ENCODE peak calls at places on chromosomes 1 and 21, in eight cellular contexts. K, U, L, X, D, A, J and G are unnamed samples.

GRCh38 chr1:248704556-248704955 is 2.0 kb upstream of the OR14I1 start:
- ATAC-seq in K (no peak), U (no peak), L (no peak), X (no peak), D (no peak), A (no peak), J (no peak), G (no peak)

GRCh38 chr1:44323952-44324351 is 31.1 kb downstream of the ERI3 start:
- ATAC-seq in K (no peak), U (no peak), L (no peak), X (no peak), D (peak), A (no peak), J (no peak), G (no peak)

GRCh38 chr1:235423214-235423652 is 56.0 kb downstream of the TBCE start:
- ATAC-seq in K (peak), U (no peak), L (peak), X (peak), D (no peak), A (peak), J (peak), G (peak)

GRCh38 chr1:20472860-20473711 is 12.9 kb downstream of the CAMK2N1 start:
- ATAC-seq in K (no peak), U (peak), L (peak), X (peak), D (peak), A (peak), J (no peak), G (no peak)

GRCh38 chr1:27005648-27006496 is 6.8 kb downstream of the TENT5B start:
- ATAC-seq in K (no peak), U (no peak), L (no peak), X (no peak), D (no peak), A (no peak), J (no peak), G (no peak)

GRCh38 chr1:71967670-71968069 is 314.7 kb downstream of the NEGR1 start:
- ATAC-seq in K (no peak), U (no peak), L (peak), X (peak), D (no peak), A (no peak), J (no peak), G (no peak)

GRCh38 chr1:68028566-68028965 is 21.9 kb downstream of the DIRAS3 start:
- ATAC-seq in K (no peak), U (no peak), L (no peak), X (no peak), D (no peak), A (no peak), J (no peak), G (no peak)

GRCh38 chr1:24540906-24541710 is 14.8 kb upstream of the NCMAP start:
- ATAC-seq in K (no peak), U (no peak), L (no peak), X (peak), D (no peak), A (peak), J (peak), G (peak)

GRCh38 chr1:63148825-63149645 is 173.3 kb upstream of the FOXD3 start:
- ATAC-seq in K (no peak), U (no peak), L (peak), X (no peak), D (no peak), A (peak), J (no peak), G (no peak)

GRCh38 chr1:162626089-162626488 is 6.2 kb upstream of the DDR2 start:
- ATAC-seq in K (no peak), U (no peak), L (no peak), X (no peak), D (peak), A (no peak), J (no peak), G (no peak)

GRCh38 chr1:75203415-75204277 is 69.5 kb downstream of the LHX8 start:
- ATAC-seq in K (no peak), U (peak), L (peak), X (peak), D (no peak), A (peak), J (no peak), G (no peak)

GRCh38 chr1:16183157-16183556 is 27.3 kb upstream of the EPHA2 start:
- ATAC-seq in K (no peak), U (peak), L (no peak), X (no peak), D (no peak), A (no peak), J (no peak), G (no peak)

GRCh38 chr1:67532452-67533216 is 102.4 kb upstream of the SERBP1 start:
- ATAC-seq in K (no peak), U (peak), L (peak), X (no peak), D (peak), A (peak), J (peak), G (peak)

GRCh38 chr1:201676651-201677050 is 137.7 kb downstream of the NAV1 start:
- ATAC-seq in K (no peak), U (no peak), L (no peak), X (no peak), D (no peak), A (no peak), J (no peak), G (no peak)

GRCh38 chr1:199741586-199741985 is 285.9 kb upstream of the NR5A2 start:
- ATAC-seq in K (no peak), U (no peak), L (no peak), X (no peak), D (no peak), A (no peak), J (no peak), G (no peak)

GRCh38 chr1:224587051-224587450 is 29.1 kb upstream of the CNIH3 start:
- ATAC-seq in K (no peak), U (no peak), L (no peak), X (no peak), D (no peak), A (no peak), J (no peak), G (no peak)

GRCh38 chr1:38128511-38128910 is 81.9 kb upstream of the POU3F1 start:
- ATAC-seq in K (no peak), U (no peak), L (no peak), X (no peak), D (no peak), A (no peak), J (no peak), G (no peak)

GRCh38 chr1:19793360-19794046 is 6.2 kb downstream of the TMCO4 start:
- ATAC-seq in K (no peak), U (no peak), L (peak), X (no peak), D (no peak), A (peak), J (no peak), G (peak)

GRCh38 chr1:205595861-205596260 is 36.0 kb downstream of the ELK4 start:
- ATAC-seq in K (no peak), U (no peak), L (no peak), X (no peak), D (no peak), A (no peak), J (no peak), G (no peak)

GRCh38 chr1:224852901-224853568 is 76.4 kb upstream of the DNAH14 start:
- ATAC-seq in K (no peak), U (no peak), L (no peak), X (no peak), D (peak), A (no peak), J (no peak), G (no peak)

GRCh38 chr1:163069142-163069541 is at the start of gene RGS4:
- ATAC-seq in K (no peak), U (peak), L (no peak), X (no peak), D (peak), A (no peak), J (no peak), G (no peak)

GRCh38 chr1:56461158-56462127 is 117.9 kb downstream of the PLPP3 start:
- ATAC-seq in K (no peak), U (no peak), L (peak), X (no peak), D (no peak), A (no peak), J (no peak), G (no peak)

GRCh38 chr1:35443768-35444518 is 113.3 kb downstream of the KIAA0319L start:
- ATAC-seq in K (no peak), U (no peak), L (no peak), X (peak), D (no peak), A (peak), J (no peak), G (peak)

GRCh38 chr21:39072468-39072867 is 110.8 kb downstream of the PSMG1 start:
- ATAC-seq in K (no peak), U (no peak), L (no peak), X (no peak), D (no peak), A (no peak), J (no peak), G (no peak)

GRCh38 chr1:198633675-198634121 is 5.1 kb upstream of the PTPRC start:
- ATAC-seq in K (peak), U (no peak), L (peak), X (peak), D (no peak), A (peak), J (no peak), G (peak)

GRCh38 chr1:33635336-33636012 is 163.0 kb downstream of the ZSCAN20 start:
- ATAC-seq in K (no peak), U (peak), L (no peak), X (no peak), D (no peak), A (no peak), J (no peak), G (no peak)

GRCh38 chr1:9655127-9655723 is 3.7 kb downstream of the PIK3CD start:
- ATAC-seq in K (peak), U (no peak), L (peak), X (peak), D (no peak), A (peak), J (peak), G (peak)

GRCh38 chr1:44293761-44294315 is 61.2 kb downstream of the ERI3 start:
- ATAC-seq in K (no peak), U (no peak), L (no peak), X (no peak), D (peak), A (no peak), J (no peak), G (no peak)

GRCh38 chr1:41476807-41477361 is 7.6 kb downstream of the EDN2 start:
- ATAC-seq in K (no peak), U (peak), L (no peak), X (no peak), D (peak), A (no peak), J (no peak), G (no peak)